ENCODE peak calls at places on chromosomes 2 and 18, in five cellular contexts. C is mucosa of gallbladder, R is Daoy, V is PC-9, H is amniotic epithelial cell. J is an unnamed sample.

GRCh38 chr2:179751184-179751809 is 110.1 kb downstream of the ZNF385B start:
- DNase-seq in V (peak), H (peak), R (no peak), C (no peak), J (no peak)

GRCh38 chr2:70959851-70960832 is 18.3 kb upstream of the ANKRD53 start:
- DNase-seq in R (no peak), H (no peak), C (peak), V (no peak), J (peak)

GRCh38 chr18:34977787-34978532 is 63.3 kb upstream of the MAPRE2 start:
- DNase-seq in V (peak), H (peak), R (peak), C (peak), J (no peak)

GRCh38 chr2:240575101-240575965 is 7.0 kb downstream of the RNPEPL1 start:
- DNase-seq in C (no peak), R (no peak), V (no peak), H (no peak), J (no peak)

GRCh38 chr18:3037423-3037915 is 24.5 kb upstream of the LPIN2 start:
- DNase-seq in V (peak), H (peak), R (peak), C (peak), J (peak)

GRCh38 chr2:133526468-133526769 is 41.8 kb downstream of the NCKAP5 start:
- DNase-seq in C (no peak), R (no peak), H (peak), V (no peak), J (no peak)

GRCh38 chr2:29615183-29615582 is 306.2 kb downstream of the ALK start:
- DNase-seq in R (no peak), V (no peak), H (no peak), C (no peak), J (no peak)

GRCh38 chr2:72931280-72931910 is 14.1 kb downstream of the EMX1 start:
- DNase-seq in C (no peak), V (peak), H (peak), R (peak), J (no peak)

GRCh38 chr2:148754864-148755263 is 110.3 kb downstream of the EPC2 start:
- DNase-seq in R (no peak), H (no peak), C (no peak), V (no peak), J (no peak)

GRCh38 chr2:164808776-164809175 is 32.8 kb downstream of the COBLL1 start:
- DNase-seq in R (no peak), V (no peak), C (no peak), H (peak), J (no peak)

GRCh38 chr2:224982226-224982625 is 60.0 kb downstream of the DOCK10 start:
- DNase-seq in V (no peak), R (no peak), C (no peak), H (no peak), J (no peak)

GRCh38 chr2:224359569-224359968 is 42.3 kb downstream of the FAM124B start:
- DNase-seq in V (no peak), H (no peak), R (peak), C (no peak), J (no peak)

GRCh38 chr2:139155991-139156390 is 375.8 kb upstream of the NXPH2 start:
- DNase-seq in V (no peak), C (no peak), H (no peak), R (no peak), J (no peak)

GRCh38 chr2:137826373-137827372 is 137.6 kb upstream of the HNMT start:
- DNase-seq in V (no peak), C (no peak), H (no peak), R (no peak), J (no peak)

GRCh38 chr18:8611916-8612576 is 2.8 kb downstream of the RAB12 start:
- DNase-seq in C (no peak), H (no peak), V (peak), R (no peak), J (no peak)

GRCh38 chr18:46756559-46757201 is at the start of gene ST8SIA5:
- DNase-seq in C (no peak), H (no peak), R (peak), V (no peak), J (no peak)

GRCh38 chr2:119694994-119695521 is 16.1 kb downstream of the TMEM177 start:
- DNase-seq in R (peak), C (no peak), H (peak), V (peak), J (peak)

GRCh38 chr18:55546873-55547704 is 40.9 kb downstream of the TCF4 start:
- DNase-seq in C (peak), H (peak), R (peak), V (no peak), J (no peak)

GRCh38 chr2:30716117-30716900 is 90.9 kb downstream of the CAPN13 start:
- DNase-seq in V (no peak), H (no peak), C (no peak), R (no peak), J (no peak)

GRCh38 chr2:132540166-132540565 is 123.6 kb downstream of the GPR39 start:
- DNase-seq in C (no peak), V (no peak), R (no peak), H (no peak), J (no peak)

GRCh38 chr2:3492951-3493609 is 26.3 kb downstream of the ADI1 start:
- DNase-seq in C (no peak), V (no peak), R (peak), H (peak), J (no peak)

GRCh38 chr2:223459328-223459939 is 142.7 kb downstream of the SCG2 start:
- DNase-seq in V (no peak), H (peak), C (no peak), R (no peak), J (no peak)

GRCh38 chr2:205808493-205809121 is 126.3 kb downstream of the NRP2 start:
- DNase-seq in V (no peak), H (no peak), R (no peak), C (peak), J (no peak)

GRCh38 chr2:201795608-201796477 is 10.5 kb upstream of the CDK15 start:
- DNase-seq in V (no peak), H (peak), R (peak), C (no peak), J (peak)

GRCh38 chr18:4802296-4802695 is 347.2 kb upstream of the DLGAP1 start:
- DNase-seq in R (no peak), C (no peak), V (no peak), H (no peak), J (no peak)

GRCh38 chr2:172674034-172674967 is 61.3 kb upstream of the RAPGEF4 start:
- DNase-seq in R (no peak), H (no peak), C (peak), V (peak), J (no peak)

GRCh38 chr2:9552491-9553178 is 3.0 kb downstream of the ADAM17 start:
- DNase-seq in H (peak), V (no peak), R (peak), C (no peak), J (no peak)

GRCh38 chr2:239252433-239253200 is 148.2 kb downstream of the HDAC4 start:
- DNase-seq in V (no peak), R (no peak), C (no peak), H (peak), J (no peak)

GRCh38 chr2:133424876-133425275 is 143.4 kb downstream of the NCKAP5 start:
- DNase-seq in H (peak), R (peak), V (no peak), C (no peak), J (peak)

GRCh38 chr2:69097908-69098655 is 85.1 kb downstream of the ANTXR1 start:
- DNase-seq in C (no peak), H (peak), V (no peak), R (no peak), J (no peak)

GRCh38 chr2:49811502-49811901 is 657.2 kb upstream of the FSHR start:
- DNase-seq in V (no peak), H (no peak), C (no peak), R (no peak), J (no peak)

GRCh38 chr2:197286805-197287595 is 23.6 kb downstream of the ANKRD44 start:
- DNase-seq in H (peak), V (peak), R (peak), C (peak), J (peak)

J was measured in SJSA1.